ENCODE peak calls at places on chromosomes 12 and 14, in nine cellular contexts. J, F, Z, T, N, C, M, R and Q are unnamed samples. For H3K9me3 and H3K4me1, the result is how much of the 10 kb centered on the place peaks cover.

GRCh38 chr14:83529531-83529930 is 1995.9 kb upstream of the SEL1L start:
- DNase-seq in M (no peak), N (no peak), F (no peak), T (no peak), R (no peak), Z (no peak), J (no peak), C (no peak), Q (no peak)

GRCh38 chr14:90986510-90986909 is 73.9 kb downstream of the RPS6KA5 start:
- DNase-seq in C (no peak), T (no peak), J (no peak), M (no peak), R (no peak), F (no peak), Z (no peak), N (no peak), Q (no peak)

GRCh38 chr14:88864198-88864597 is 39.7 kb downstream of the TTC8 start:
- DNase-seq in J (no peak), C (no peak), Z (no peak), M (no peak), R (no peak), F (no peak), N (peak), T (no peak), Q (no peak)

GRCh38 chr14:33435911-33436310 is 497.2 kb downstream of the NPAS3 start:
- DNase-seq in N (no peak), Z (no peak), R (no peak), F (no peak), J (peak), C (no peak), T (no peak), M (no peak), Q (no peak)

GRCh38 chr14:34223302-34224150 is 238.5 kb downstream of the SPTSSA start:
- DNase-seq in T (no peak), M (no peak), R (no peak), F (no peak), J (no peak), N (no peak), C (no peak), Z (no peak), Q (no peak)

GRCh38 chr14:21088687-21089086 is 9.8 kb downstream of the ZNF219 start:
- DNase-seq in Z (no peak), T (no peak), N (no peak), F (no peak), C (no peak), M (no peak), R (no peak), J (no peak), Q (no peak)

GRCh38 chr14:68306934-68307758 is 485.7 kb downstream of the ZFP36L1 start:
- DNase-seq in J (peak), Z (no peak), T (peak), F (peak), M (no peak), C (no peak), R (no peak), N (peak), Q (no peak)

GRCh38 chr12:67649165-67650126 is 901 bp downstream of the DYRK2 start:
- DNase-seq in J (peak), M (peak), C (peak), F (peak), N (peak), T (peak), Z (peak), R (peak), Q (peak)

GRCh38 chr12:95102916-95103671 is 29.7 kb upstream of the NR2C1 start:
- DNase-seq in C (no peak), R (no peak), M (no peak), F (no peak), J (peak), Z (no peak), N (peak), T (no peak), Q (no peak)

GRCh38 chr14:81453166-81453766 is 53.1 kb upstream of the STON2 start:
- DNase-seq in C (no peak), F (peak), T (peak), M (peak), N (peak), J (peak), Z (peak), R (no peak), Q (peak)

GRCh38 chr14:94114589-94115067 is 4.1 kb downstream of the IFI27 start:
- DNase-seq in M (no peak), Z (no peak), F (no peak), N (no peak), J (no peak), R (no peak), C (no peak), T (peak), Q (peak)

GRCh38 chr14:20460458-20461229 is 590 bp downstream of the PIP4P1 start:
- DNase-seq in M (peak), F (peak), R (no peak), T (peak), C (no peak), J (no peak), N (peak), Z (peak), Q (no peak)

GRCh38 chr14:101289911-101290310 is 271.4 kb upstream of the DIO3 start:
- DNase-seq in F (no peak), J (no peak), C (no peak), T (no peak), Z (no peak), N (no peak), M (no peak), R (no peak), Q (no peak)

GRCh38 chr12:32568241-32568640 is 110.9 kb upstream of the DNM1L start:
- DNase-seq in C (no peak), F (no peak), N (no peak), T (no peak), Z (no peak), M (no peak), J (peak), R (no peak), Q (no peak)

GRCh38 chr14:101184104-101184455 is 280.6 kb upstream of the RTL1 start:
- DNase-seq in T (peak), R (no peak), M (no peak), F (no peak), C (no peak), J (no peak), Z (no peak), N (no peak), Q (peak)

GRCh38 chr12:56723889-56724659 is 1.0 kb downstream of the NACA start:
- DNase-seq in J (peak), M (peak), Z (no peak), F (peak), R (peak), N (peak), C (peak), T (peak), Q (peak)

GRCh38 chr12:70319632-70320031 is 46.5 kb upstream of the KCNMB4 start:
- DNase-seq in J (no peak), N (no peak), M (no peak), C (no peak), T (no peak), R (no peak), Z (no peak), F (no peak), Q (no peak)

GRCh38 chr14:56854325-56854724 is 44.0 kb upstream of the OTX2 start:
- DNase-seq in M (no peak), N (peak), R (no peak), F (no peak), J (no peak), T (no peak), C (no peak), Z (no peak), Q (no peak)

GRCh38 chr14:94681300-94682060 is 69.3 kb downstream of the SERPINA3 start:
- DNase-seq in C (peak), M (no peak), T (peak), J (peak), F (peak), R (no peak), N (peak), Z (peak), Q (no peak)

GRCh38 chr12:51351913-51352532 is 5.5 kb upstream of the CELA1 start:
- DNase-seq in T (no peak), Z (peak), R (no peak), N (peak), C (no peak), J (peak), M (no peak), F (peak), Q (no peak)

GRCh38 chr12:5648692-5649338 is 216.9 kb downstream of the NTF3 start:
- DNase-seq in T (no peak), Z (no peak), R (no peak), C (no peak), N (peak), F (no peak), M (no peak), J (peak), Q (no peak)

GRCh38 chr12:62769076-62769619 is 165.8 kb downstream of the PPM1H start:
- DNase-seq in F (no peak), M (no peak), N (no peak), J (no peak), T (no peak), Z (no peak), R (no peak), C (no peak), Q (no peak)

GRCh38 chr14:61437383-61437782 is 116.0 kb downstream of the PRKCH start:
- DNase-seq in T (no peak), F (no peak), N (no peak), C (no peak), R (no peak), Z (no peak), M (no peak), J (no peak), Q (no peak)

GRCh38 chr12:128820723-128821432 is 2.9 kb downstream of the SLC15A4 start:
- DNase-seq in T (peak), N (no peak), C (no peak), M (no peak), R (peak), F (peak), J (no peak), Z (no peak), Q (no peak)

GRCh38 chr14:96249016-96249415 is 7.0 kb upstream of the BDKRB1 start:
- DNase-seq in Z (no peak), N (no peak), M (no peak), T (no peak), R (no peak), C (no peak), F (peak), J (peak), Q (no peak)

GRCh38 chr12:39846971-39847661 is 227.5 kb upstream of the ABCD2 start:
- DNase-seq in N (no peak), F (no peak), R (no peak), C (no peak), Z (no peak), J (peak), T (no peak), M (no peak), Q (no peak)

GRCh38 chr14:90795744-90796143 is 20.5 kb downstream of the TTC7B start:
- DNase-seq in Z (no peak), F (no peak), J (peak), T (no peak), M (no peak), N (no peak), C (no peak), R (no peak), Q (no peak)

GRCh38 chr12:6708968-6709394 is 8.4 kb upstream of the PIANP start:
- DNase-seq in J (no peak), N (no peak), F (no peak), R (no peak), T (no peak), C (peak), Z (no peak), M (no peak), Q (no peak)

GRCh38 chr14:100804558-100805309 is 21.2 kb upstream of the MEG3 start:
- DNase-seq in C (no peak), T (no peak), N (no peak), M (no peak), R (no peak), F (no peak), Z (no peak), J (no peak), Q (no peak)

GRCh38 chr12:90514325-90514724 is 440.7 kb downstream of the CCER1 start:
- DNase-seq in R (no peak), Z (no peak), T (no peak), J (peak), N (no peak), F (no peak), M (no peak), C (no peak), Q (no peak)

GRCh38 chr12:13981296-13981962 is at the start of gene GRIN2B:
- DNase-seq in T (no peak), F (no peak), C (no peak), Z (no peak), J (no peak), R (no peak), M (no peak), N (no peak), Q (no peak)

GRCh38 chr12:116123511-116124258 is 153.8 kb downstream of the MED13L start:
- DNase-seq in T (no peak), R (no peak), C (no peak), Z (peak), J (peak), M (no peak), N (peak), F (peak), Q (no peak)

GRCh38 chr14:55749201-55749812 is 169.3 kb downstream of the KTN1 start:
- DNase-seq in Z (no peak), R (no peak), M (no peak), N (no peak), J (peak), F (peak), C (no peak), T (no peak), Q (no peak)

GRCh38 chr14:93811611-93812010 is 23.3 kb upstream of the PRIMA1 start:
- DNase-seq in T (no peak), N (no peak), C (no peak), M (no peak), F (no peak), J (no peak), Z (no peak), R (no peak), Q (no peak)

GRCh38 chr12:109760930-109761630 is 47.5 kb downstream of the FAM222A start:
- DNase-seq in M (no peak), T (peak), R (no peak), C (peak), J (no peak), N (no peak), F (peak), Z (no peak), Q (no peak)

GRCh38 chr12:92502417-92503028 is 200.3 kb upstream of the PLEKHG7 start:
- DNase-seq in J (no peak), M (no peak), C (no peak), N (no peak), R (no peak), F (peak), T (no peak), Z (no peak), Q (no peak)

GRCh38 chr12:52061470-52062166 is 8.2 kb upstream of the ATG101 start:
- DNase-seq in N (no peak), J (no peak), T (no peak), Z (no peak), M (no peak), R (no peak), F (no peak), C (no peak), Q (no peak)

GRCh38 chr12:10557329-10557728 is 51.6 kb downstream of the EIF2S3B start:
- DNase-seq in Z (no peak), C (no peak), T (no peak), N (no peak), M (no peak), R (no peak), F (no peak), J (no peak), Q (no peak)

GRCh38 chr12:10559241-10559640 is 53.6 kb downstream of the EIF2S3B start:
- DNase-seq in C (no peak), R (no peak), Z (no peak), F (no peak), T (no peak), N (peak), J (no peak), M (peak), Q (no peak)

GRCh38 chr12:10554971-10555481 is 49.3 kb downstream of the EIF2S3B start:
- DNase-seq in N (no peak), T (no peak), F (no peak), C (no peak), Z (no peak), R (no peak), M (no peak), J (no peak), Q (no peak)

GRCh38 chr12:10558291-10558690 is 52.6 kb downstream of the EIF2S3B start:
- DNase-seq in C (no peak), T (no peak), M (no peak), J (no peak), N (no peak), Z (no peak), F (no peak), R (no peak), Q (no peak)

DNA sequence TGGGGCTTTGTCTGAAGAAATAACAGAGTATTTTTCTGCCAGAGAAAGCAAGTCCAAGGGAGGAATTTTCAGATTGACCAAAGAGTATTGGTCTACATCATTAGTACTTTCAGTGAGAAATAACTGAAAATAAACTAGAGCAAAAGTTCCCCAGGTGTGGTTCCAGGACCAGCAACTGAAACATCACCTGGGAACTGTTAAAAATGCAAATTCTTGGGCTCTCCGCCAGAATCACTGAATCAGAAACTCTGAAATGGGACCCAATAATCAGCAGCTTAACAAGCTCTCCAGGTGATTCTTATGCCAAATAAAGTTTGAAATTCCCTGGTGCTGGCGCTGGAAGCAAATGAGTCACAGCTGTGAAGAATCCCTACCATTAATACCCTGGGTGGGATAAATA is 52.1 kb downstream of the EIF2S3B start:
- DNase-seq in M (no peak), F (no peak), R (no peak), Z (no peak), N (no peak), T (no peak), J (no peak), C (no peak), Q (no peak)
- H3K9me3 ChIP-seq in M (under half), F (under half), R (under half), Z (under half), N (under half), T (under half), J (under half), C (under half), Q (under half)

GRCh38 chr12:3329361-3329760 is 161.6 kb upstream of the PRMT8 start:
- DNase-seq in R (no peak), N (no peak), C (no peak), J (no peak), Z (no peak), M (no peak), F (no peak), T (no peak), Q (no peak)

GRCh38 chr12:3333991-3334391 is 157.0 kb upstream of the PRMT8 start:
- DNase-seq in Z (no peak), M (no peak), T (no peak), F (no peak), J (no peak), N (no peak), C (peak), R (peak), Q (no peak)

GRCh38 chr12:3330976-3331375 is 160.0 kb upstream of the PRMT8 start:
- DNase-seq in R (no peak), C (no peak), N (no peak), M (no peak), J (no peak), T (no peak), Z (no peak), F (no peak), Q (no peak)

GRCh38 chr12:3333583-3333982 is 157.4 kb upstream of the PRMT8 start:
- DNase-seq in Z (peak), N (no peak), F (no peak), C (peak), J (no peak), R (no peak), M (no peak), T (no peak), Q (no peak)

DNA sequence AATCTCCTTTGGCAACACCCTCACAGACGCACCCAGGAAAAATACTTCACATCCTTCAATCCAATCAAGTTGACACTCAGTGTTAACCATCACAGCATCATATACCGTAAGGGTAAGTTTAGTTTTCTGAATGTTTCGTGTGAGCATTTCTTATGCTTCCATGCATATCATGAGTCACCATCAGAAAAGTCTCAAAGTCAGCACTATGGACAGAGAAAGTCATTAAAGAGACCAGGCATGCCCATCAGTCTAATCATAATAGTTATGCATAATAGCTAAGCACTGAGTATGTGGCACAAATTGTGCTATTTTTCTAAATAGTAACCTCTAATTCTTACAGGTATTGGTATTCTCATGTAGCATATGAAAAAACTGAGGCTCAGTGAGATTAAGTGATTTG is 158.8 kb upstream of the PRMT8 start:
- DNase-seq in J (peak), N (no peak), T (no peak), Z (no peak), R (no peak), M (no peak), F (no peak), C (no peak), Q (no peak)
- H3K4me1 ChIP-seq in J (under half), N (under half), T (under half), Z (under half), R (under half), M (under half), F (under half), C (under half), Q (under half)

DNA sequence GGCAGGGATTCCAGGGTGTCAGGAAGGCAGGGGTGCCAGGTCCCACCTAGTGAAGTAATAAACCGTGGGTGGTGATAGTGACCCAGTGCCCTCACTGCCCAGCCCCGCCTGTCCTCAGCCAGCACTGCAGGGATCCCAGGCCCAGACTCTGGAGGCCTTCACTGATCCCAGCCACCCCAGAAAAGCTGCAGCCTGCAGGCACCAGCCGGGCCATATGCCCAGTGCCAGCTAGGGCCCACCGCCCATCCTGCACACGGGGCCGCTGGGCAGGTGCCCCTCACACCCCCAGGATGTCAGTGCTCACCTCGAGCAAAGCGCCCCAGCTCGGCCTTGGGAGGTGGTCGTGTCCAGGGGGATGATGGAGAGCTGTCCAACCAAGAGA is 400.7 kb downstream of the TMEM121 start:
- DNase-seq in R (no peak), M (no peak), J (no peak), C (peak), F (no peak), T (no peak), N (no peak), Z (peak), Q (no peak)
- H3K9me3 ChIP-seq in R (under half), M (under half), J (under half), C (under half), F (under half), T (under half), N (under half), Z (under half), Q (under half)

GRCh38 chr12:131027876-131028586 is 74.3 kb downstream of the ADGRD1 start:
- DNase-seq in R (no peak), C (no peak), J (no peak), Z (no peak), T (no peak), N (no peak), M (no peak), F (no peak), Q (no peak)
- H3K4me1 ChIP-seq in R (under half), C (under half), J (under half), Z (under half), T (under half), N (under half), M (under half), F (under half), Q (under half)

DNA sequence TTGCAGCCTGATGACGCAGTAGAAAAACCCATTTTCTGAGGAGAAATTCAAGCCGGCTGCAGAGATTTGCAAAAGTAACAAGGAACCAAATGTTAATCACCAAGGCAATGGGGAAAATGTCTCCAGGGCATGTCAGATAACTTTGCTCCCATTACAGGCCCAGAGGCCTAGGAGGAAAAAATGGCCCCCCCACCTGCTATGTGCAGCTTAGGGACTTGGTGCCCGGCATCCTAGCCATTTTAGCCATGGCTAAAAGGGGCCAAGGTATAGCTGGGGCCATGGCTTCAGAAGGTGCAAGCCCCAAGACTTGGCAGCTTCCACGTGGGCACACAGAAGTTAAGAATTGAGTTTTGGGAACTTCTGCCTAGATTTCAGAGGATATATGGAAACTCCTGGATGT is 351.9 kb downstream of the RGS6 start:
- DNase-seq in T (no peak), C (no peak), J (no peak), F (no peak), R (no peak), N (no peak), M (no peak), Z (no peak), Q (no peak)
- H3K9me3 ChIP-seq in T (under half), C (under half), J (under half), F (under half), R (under half), N (under half), M (under half), Z (under half), Q (under half)

GRCh38 chr14:105482486-105483110 is 4.1 kb upstream of the CRIP1 start:
- DNase-seq in C (no peak), J (no peak), N (no peak), T (no peak), R (no peak), M (no peak), F (no peak), Z (no peak), Q (no peak)
- H3K4me1 ChIP-seq in C (under half), J (under half), N (under half), T (half or more), R (half or more), M (half or more), F (half or more), Z (half or more), Q (under half)